ENCODE peak calls at places on chromosomes 7 and 10, in four cellular contexts. K is PC-9, M is HCT116, Y is mammary epithelial cell. R is an unnamed sample.

GRCh38 chr10:104868231-104868630 is 227.1 kb downstream of the SORCS3 start:
- DNase-seq in Y (no peak), K (no peak), M (no peak), R (no peak)

GRCh38 chr7:102814025-102814471 is 65.2 kb downstream of the FAM185A start:
- DNase-seq in K (no peak), Y (peak), M (no peak), R (peak)

GRCh38 chr10:43857206-43857952 is 208.7 kb upstream of the ZNF32 start:
- DNase-seq in Y (peak), M (no peak), K (peak), R (peak)

GRCh38 chr7:128120976-128121490 is 89.8 kb upstream of the LRRC4 start:
- DNase-seq in Y (no peak), K (no peak), M (no peak), R (no peak)

GRCh38 chr7:101099969-101100781 is 14.9 kb downstream of the TRIM56 start:
- DNase-seq in K (peak), Y (peak), M (peak), R (peak)

GRCh38 chr10:49254556-49255318 is 44.2 kb upstream of the C10orf71 start:
- DNase-seq in Y (no peak), M (no peak), K (no peak), R (no peak)

GRCh38 chr10:47178537-47179290 is 121.3 kb upstream of the GDF10 start:
- DNase-seq in M (no peak), K (no peak), Y (no peak), R (no peak)

GRCh38 chr10:132921086-132921485 is 21.3 kb downstream of the CFAP46 start:
- DNase-seq in M (no peak), Y (no peak), K (no peak), R (no peak)

GRCh38 chr7:92586403-92586802 is 3.8 kb downstream of the FAM133B start:
- DNase-seq in K (no peak), Y (no peak), M (no peak), R (no peak)

GRCh38 chr10:105468769-105469168 is 827.7 kb downstream of the SORCS3 start:
- DNase-seq in K (no peak), Y (no peak), M (no peak), R (no peak)

GRCh38 chr10:85646312-85646711 is 720.3 kb downstream of the GRID1 start:
- DNase-seq in M (no peak), Y (peak), K (no peak), R (peak)

GRCh38 chr10:121747163-121747775 is 149.0 kb upstream of the FGFR2 start:
- DNase-seq in M (no peak), Y (no peak), K (no peak), R (no peak)

GRCh38 chr7:51259766-51260165 is 56.8 kb downstream of the COBL start:
- DNase-seq in K (no peak), M (no peak), Y (no peak), R (no peak)

GRCh38 chr10:44960482-44961230 is 1.1 kb downstream of the RASSF4 start:
- DNase-seq in Y (no peak), K (no peak), M (no peak), R (no peak)

GRCh38 chr7:112411186-112411795 is 39.0 kb upstream of the IFRD1 start:
- DNase-seq in Y (peak), K (no peak), M (no peak), R (peak)

GRCh38 chr10:23516530-23516929 is 77.7 kb downstream of the OTUD1 start:
- DNase-seq in K (no peak), Y (peak), M (no peak), R (no peak)

GRCh38 chr7:82081644-82082224 is 311.9 kb upstream of the HGF start:
- DNase-seq in Y (no peak), K (no peak), M (no peak), R (no peak)

GRCh38 chr10:43793714-43794113 is 145.0 kb upstream of the ZNF32 start:
- DNase-seq in M (no peak), K (no peak), Y (no peak), R (no peak)

GRCh38 chr10:66931340-66931948 is 5.6 kb downstream of the LRRTM3 start:
- DNase-seq in M (peak), Y (peak), K (no peak), R (peak)

GRCh38 chr10:11754180-11754579 is 12.0 kb downstream of the ECHDC3 start:
- DNase-seq in K (no peak), M (no peak), Y (no peak), R (no peak)

GRCh38 chr10:7558036-7558435 is 108.7 kb downstream of the ITIH5 start:
- DNase-seq in M (no peak), Y (no peak), K (no peak), R (no peak)

GRCh38 chr10:44704616-44705015 is 206.5 kb upstream of the TMEM72 start:
- DNase-seq in Y (no peak), K (no peak), M (no peak), R (no peak)

GRCh38 chr10:116134316-116134715 is 138.7 kb downstream of the GFRA1 start:
- DNase-seq in Y (no peak), K (no peak), M (no peak), R (no peak)

GRCh38 chr10:22379059-22379458 is 33.8 kb downstream of the SPAG6 start:
- DNase-seq in K (no peak), Y (no peak), M (no peak), R (no peak)

GRCh38 chr7:3277604-3278572 is 23.2 kb upstream of the SDK1 start:
- DNase-seq in Y (no peak), M (no peak), K (no peak), R (no peak)

GRCh38 chr7:140175221-140176218 is 1.3 kb downstream of the KDM7A start:
- DNase-seq in M (peak), K (peak), Y (peak), R (peak)

GRCh38 chr7:90681336-90682019 is 85.4 kb downstream of the CDK14 start:
- DNase-seq in M (no peak), Y (no peak), K (no peak), R (no peak)

GRCh38 chr7:128831178-128831993 is 1.2 kb downstream of the FLNC start:
- DNase-seq in M (no peak), K (peak), Y (no peak), R (peak)

GRCh38 chr7:120997902-120998301 is 9.4 kb downstream of the CPED1 start:
- DNase-seq in Y (no peak), M (no peak), K (no peak), R (no peak)

GRCh38 chr10:114166053-114166452 is 8.0 kb downstream of the CCDC186 start:
- DNase-seq in K (no peak), M (no peak), Y (no peak), R (no peak)

GRCh38 chr10:119896937-119897336 is 4.4 kb downstream of the SEC23IP start:
- DNase-seq in K (no peak), M (no peak), Y (no peak), R (no peak)

GRCh38 chr7:94258418-94258817 is 136.3 kb upstream of the COL1A2 start:
- DNase-seq in M (no peak), Y (no peak), K (no peak), R (no peak)

GRCh38 chr7:323410-323809 is 33.4 kb downstream of the FOXL3 start:
- DNase-seq in M (no peak), K (no peak), Y (no peak), R (no peak)

GRCh38 chr7:47465191-47465590 is 116.7 kb downstream of the TNS3 start:
- DNase-seq in K (no peak), Y (no peak), M (no peak), R (no peak)

GRCh38 chr10:112811741-112812551 is 138.1 kb upstream of the TCF7L2 start:
- DNase-seq in M (peak), K (peak), Y (peak), R (peak)

GRCh38 chr10:62071846-62072281 is 170.4 kb downstream of the ARID5B start:
- DNase-seq in K (no peak), Y (no peak), M (no peak), R (no peak)

GRCh38 chr10:124285587-124286527 is 132.9 kb downstream of the OAT start:
- DNase-seq in Y (no peak), K (no peak), M (no peak), R (no peak)

GRCh38 chr7:103989785-103990775 is 622 bp upstream of the RELN start:
- DNase-seq in K (no peak), M (no peak), Y (peak), R (peak)

GRCh38 chr7:97117035-97117371 is 495 bp upstream of the SDHAF3 start:
- DNase-seq in K (no peak), M (no peak), Y (no peak), R (no peak)

GRCh38 chr7:155465761-155466141 is 7.8 kb downstream of the EN2 start:
- DNase-seq in M (no peak), Y (no peak), K (no peak), R (no peak)

GRCh38 chr7:155464948-155465739 is 7.2 kb downstream of the EN2 start:
- DNase-seq in M (no peak), K (no peak), Y (no peak), R (no peak)

GRCh38 chr7:155466142-155466813 is 8.3 kb downstream of the EN2 start:
- DNase-seq in M (no peak), Y (no peak), K (no peak), R (no peak)

GRCh38 chr7:155467846-155468821 is 10.2 kb downstream of the EN2 start:
- DNase-seq in Y (no peak), M (no peak), K (no peak), R (no peak)

DNA sequence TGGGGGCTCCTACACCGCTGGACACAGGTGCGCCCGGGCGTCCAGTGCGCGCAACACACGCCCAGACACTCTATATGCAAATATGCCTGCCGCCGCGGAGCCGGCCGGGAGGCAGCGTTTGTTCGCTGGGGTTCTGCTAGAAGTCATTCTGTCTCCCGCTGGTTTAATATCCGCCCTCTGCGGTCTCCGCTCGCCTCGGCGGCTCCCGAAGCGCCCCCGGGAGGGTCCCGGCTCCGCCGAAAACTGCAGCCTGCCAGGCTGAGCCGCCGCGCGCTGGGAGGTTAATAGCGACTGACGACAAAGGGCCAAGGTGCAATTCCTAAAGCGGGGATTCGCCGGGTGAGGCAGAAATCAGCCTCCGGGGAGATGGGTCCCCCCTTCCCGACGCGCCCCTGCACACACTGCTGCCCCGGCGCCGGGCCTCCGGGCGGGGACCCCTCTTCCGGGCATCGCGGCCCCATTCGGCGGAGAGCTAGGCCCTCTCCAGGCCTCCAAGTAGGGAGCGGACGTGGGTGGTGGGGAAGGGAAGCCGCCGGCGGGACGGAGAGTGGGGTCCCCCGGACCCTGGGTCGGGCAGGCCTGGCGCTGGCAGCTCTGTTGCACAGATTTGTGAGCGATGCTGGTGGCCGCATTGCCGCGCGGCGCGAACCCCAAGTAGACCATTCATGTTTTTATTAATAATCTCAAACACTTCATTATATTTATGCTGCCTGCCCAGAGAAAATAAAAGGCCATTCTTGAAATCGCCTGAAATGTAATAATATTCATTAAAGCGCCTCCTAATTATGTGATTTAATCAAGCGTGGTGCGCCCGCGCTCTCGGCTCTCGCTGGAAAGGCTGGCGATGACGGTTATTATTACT is 9.1 kb downstream of the EN2 start:
- DNase-seq in K (no peak), Y (no peak), M (no peak), R (no peak)
- H3K4me3 ChIP-seq in K (no peak), Y (no peak), M (no peak), R (no peak)

GRCh38 chr7:27361522-27361921 is 118.9 kb downstream of the EVX1 start:
- DNase-seq in M (no peak), Y (no peak), K (no peak), R (no peak)
- H2AFZ ChIP-seq in M (no peak), Y (no peak), K (no peak), R (no peak)

DNA sequence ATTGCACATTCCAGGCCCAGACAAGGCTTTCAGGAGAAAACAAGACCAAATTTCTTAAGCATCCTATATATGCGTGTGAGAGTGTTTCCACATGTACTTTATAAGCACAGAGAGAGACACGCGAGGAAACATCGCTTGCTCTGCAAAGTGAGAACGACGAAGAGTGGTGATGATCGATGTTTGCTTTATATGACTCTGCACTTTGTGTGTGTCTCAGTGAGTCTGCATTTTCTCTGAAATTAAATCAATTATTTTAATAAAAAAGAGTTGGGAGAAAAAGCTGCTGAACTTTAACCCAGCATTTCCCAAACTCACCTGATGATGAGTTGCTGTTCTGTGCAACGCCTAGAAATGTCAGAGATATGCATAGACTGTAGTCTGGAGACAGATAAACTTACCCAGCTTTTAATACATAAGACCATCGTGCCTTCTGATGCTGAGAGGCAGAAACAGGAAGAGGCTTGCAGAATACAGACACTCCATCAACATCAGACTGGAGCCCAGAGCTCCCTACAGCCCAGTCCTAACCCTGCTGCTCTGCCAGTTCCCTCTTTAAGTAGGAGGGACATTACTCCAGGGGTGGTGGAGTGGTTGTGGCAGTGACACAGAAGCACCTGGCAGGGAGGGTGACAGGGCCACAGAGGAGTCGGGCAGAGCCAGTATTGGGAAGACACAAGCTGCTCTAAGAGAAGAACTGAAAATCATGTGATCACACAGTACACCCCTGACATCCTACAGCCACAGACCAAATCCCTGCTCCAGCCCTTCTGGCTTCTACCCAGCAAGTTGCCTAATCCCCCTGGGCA is 61.5 kb upstream of the ZMIZ1 start:
- DNase-seq in M (no peak), Y (no peak), K (no peak), R (no peak)
- TF ChIP-seq EZH2 in M (no peak), Y (no peak), K (no peak), R (no peak)

DNA sequence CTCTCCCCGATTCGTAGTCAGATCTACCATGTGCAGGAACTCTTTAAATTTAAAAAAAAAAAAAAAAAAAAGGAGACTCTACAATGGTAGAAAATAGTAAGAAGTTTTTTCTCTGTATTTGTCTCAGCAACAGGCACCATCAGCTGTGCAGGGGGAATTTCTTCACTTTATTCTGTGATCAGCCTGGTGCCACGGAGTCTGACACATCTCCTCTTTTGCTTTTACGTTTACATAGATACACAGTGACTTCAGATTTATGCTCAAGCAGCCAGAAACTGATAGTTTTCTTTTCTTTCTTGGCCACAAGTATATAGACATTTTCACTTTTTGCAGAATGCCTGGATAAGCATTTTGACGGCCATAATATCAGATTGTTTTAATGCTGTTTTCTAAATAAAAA is 190.6 kb upstream of the AKR1E2 start:
- DNase-seq in K (no peak), M (no peak), Y (no peak), R (no peak)
- H3K4me3 ChIP-seq in K (no peak), M (no peak), Y (no peak), R (no peak)

DNA sequence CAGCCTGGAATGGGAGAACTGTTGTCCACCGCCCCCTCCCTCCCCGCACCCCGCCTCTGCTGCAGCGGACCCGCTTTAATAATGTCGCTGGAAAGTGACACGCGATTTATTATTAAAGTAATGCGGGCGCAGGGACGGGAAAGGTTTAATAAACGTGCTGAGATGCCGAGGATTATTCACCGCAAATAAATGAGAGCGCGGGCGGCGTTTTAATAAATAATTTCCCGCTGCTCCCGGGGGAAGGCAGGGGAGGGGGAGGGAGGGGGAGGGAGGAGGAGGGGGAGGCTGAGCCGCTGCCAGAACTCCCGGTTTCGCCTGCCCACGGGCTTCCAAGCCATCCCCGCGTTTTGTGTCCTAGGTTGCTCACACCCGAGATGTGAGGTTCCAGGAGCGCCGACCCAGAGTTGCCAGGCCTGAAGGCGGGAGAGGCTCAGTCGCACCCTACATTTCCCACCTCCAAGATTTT is 5.1 kb downstream of the KAZALD1 start:
- DNase-seq in K (peak), Y (no peak), M (no peak), R (no peak)
- H2AFZ ChIP-seq in K (peak), Y (peak), M (peak), R (peak)

GRCh38 chr7:158096582-158096981 is 491.0 kb downstream of the PTPRN2 start:
- DNase-seq in Y (no peak), K (no peak), M (no peak), R (no peak)
- TF ChIP-seq EZH2 in Y (no peak), K (no peak), M (no peak), R (no peak)

GRCh38 chr7:28954936-28955335 is 3.2 kb downstream of the TRIL start:
- DNase-seq in K (no peak), M (no peak), Y (no peak), R (no peak)
- H3K4me3 ChIP-seq in K (no peak), M (no peak), Y (no peak), R (no peak)

GRCh38 chr7:132276986-132277716 is 299.1 kb downstream of the PLXNA4 start:
- DNase-seq in M (no peak), K (no peak), Y (peak), R (no peak)
- H2AFZ ChIP-seq in M (no peak), K (no peak), Y (no peak), R (no peak)

R was measured in endothelial cell of umbilical vein.